ENCODE peak calls at places on chromosomes 6 and 20, in six cellular contexts. One of them, this sample, is unnamed.

GRCh38 chr6:49570474-49571079 is 20.1 kb downstream of the C6orf141 start:
- DNase-seq in hepatocyte: no peak
- DNase-seq in neural crest cell: no peak
- DNase-seq in PC-3: peak
- DNase-seq in colonic mucosa: no peak
- DNase-seq in cardiac fibroblast: peak
- DNase-seq in this sample: no peak

GRCh38 chr6:136076496-136076895 is 173.6 kb downstream of the MTFR2 start:
- DNase-seq in cardiac fibroblast: peak
- DNase-seq in colonic mucosa: no peak
- DNase-seq in neural crest cell: no peak
- DNase-seq in PC-3: no peak
- DNase-seq in hepatocyte: no peak
- DNase-seq in this sample: no peak

GRCh38 chr20:10492065-10492464 is 57.0 kb downstream of the SLX4IP start:
- DNase-seq in cardiac fibroblast: peak
- DNase-seq in PC-3: no peak
- DNase-seq in colonic mucosa: no peak
- DNase-seq in hepatocyte: no peak
- DNase-seq in neural crest cell: no peak
- DNase-seq in this sample: no peak

GRCh38 chr6:35049885-35050284 is 91.3 kb downstream of the TCP11 start:
- DNase-seq in hepatocyte: peak
- DNase-seq in cardiac fibroblast: peak
- DNase-seq in PC-3: no peak
- DNase-seq in neural crest cell: no peak
- DNase-seq in colonic mucosa: peak
- DNase-seq in this sample: no peak

GRCh38 chr6:156786652-156787051 is 9.5 kb downstream of the ARID1B start:
- DNase-seq in neural crest cell: no peak
- DNase-seq in hepatocyte: no peak
- DNase-seq in PC-3: no peak
- DNase-seq in cardiac fibroblast: no peak
- DNase-seq in colonic mucosa: no peak
- DNase-seq in this sample: no peak

GRCh38 chr6:169253745-169254238 is at the start of gene THBS2:
- DNase-seq in PC-3: no peak
- DNase-seq in neural crest cell: no peak
- DNase-seq in hepatocyte: peak
- DNase-seq in cardiac fibroblast: peak
- DNase-seq in colonic mucosa: no peak
- DNase-seq in this sample: peak

GRCh38 chr6:87344513-87344912 is at the start of gene C6orf163:
- DNase-seq in cardiac fibroblast: no peak
- DNase-seq in colonic mucosa: no peak
- DNase-seq in neural crest cell: no peak
- DNase-seq in PC-3: no peak
- DNase-seq in hepatocyte: no peak
- DNase-seq in this sample: no peak

GRCh38 chr6:125004797-125005595 is 42.8 kb downstream of the RNF217 start:
- DNase-seq in neural crest cell: no peak
- DNase-seq in cardiac fibroblast: no peak
- DNase-seq in hepatocyte: no peak
- DNase-seq in colonic mucosa: no peak
- DNase-seq in PC-3: peak
- DNase-seq in this sample: no peak

GRCh38 chr6:2791124-2792050 is 26.2 kb downstream of the WRNIP1 start:
- DNase-seq in colonic mucosa: peak
- DNase-seq in cardiac fibroblast: peak
- DNase-seq in hepatocyte: peak
- DNase-seq in neural crest cell: peak
- DNase-seq in PC-3: peak
- DNase-seq in this sample: no peak

GRCh38 chr20:57260065-57260958 is 6.1 kb downstream of the BMP7 start:
- DNase-seq in neural crest cell: no peak
- DNase-seq in colonic mucosa: no peak
- DNase-seq in hepatocyte: no peak
- DNase-seq in cardiac fibroblast: no peak
- DNase-seq in PC-3: no peak
- DNase-seq in this sample: no peak

GRCh38 chr6:165662041-165662491 is 975 bp downstream of the PDE10A start:
- DNase-seq in PC-3: no peak
- DNase-seq in neural crest cell: peak
- DNase-seq in hepatocyte: peak
- DNase-seq in cardiac fibroblast: peak
- DNase-seq in colonic mucosa: no peak
- DNase-seq in this sample: no peak

GRCh38 chr6:92132446-92132845 is 1286.9 kb downstream of the EPHA7 start:
- DNase-seq in PC-3: peak
- DNase-seq in neural crest cell: no peak
- DNase-seq in cardiac fibroblast: no peak
- DNase-seq in colonic mucosa: no peak
- DNase-seq in hepatocyte: peak
- DNase-seq in this sample: no peak

GRCh38 chr6:34149831-34150400 is 4.0 kb upstream of the GRM4 start:
- DNase-seq in hepatocyte: no peak
- DNase-seq in neural crest cell: no peak
- DNase-seq in PC-3: no peak
- DNase-seq in cardiac fibroblast: no peak
- DNase-seq in colonic mucosa: no peak
- DNase-seq in this sample: no peak

GRCh38 chr6:129744201-129744879 is 34.4 kb upstream of the ARHGAP18 start:
- DNase-seq in cardiac fibroblast: peak
- DNase-seq in hepatocyte: peak
- DNase-seq in colonic mucosa: peak
- DNase-seq in neural crest cell: no peak
- DNase-seq in PC-3: peak
- DNase-seq in this sample: no peak

GRCh38 chr6:130600880-130601341 is 226.3 kb upstream of the SMLR1 start:
- DNase-seq in cardiac fibroblast: peak
- DNase-seq in neural crest cell: no peak
- DNase-seq in colonic mucosa: no peak
- DNase-seq in hepatocyte: no peak
- DNase-seq in PC-3: peak
- DNase-seq in this sample: no peak

DNA sequence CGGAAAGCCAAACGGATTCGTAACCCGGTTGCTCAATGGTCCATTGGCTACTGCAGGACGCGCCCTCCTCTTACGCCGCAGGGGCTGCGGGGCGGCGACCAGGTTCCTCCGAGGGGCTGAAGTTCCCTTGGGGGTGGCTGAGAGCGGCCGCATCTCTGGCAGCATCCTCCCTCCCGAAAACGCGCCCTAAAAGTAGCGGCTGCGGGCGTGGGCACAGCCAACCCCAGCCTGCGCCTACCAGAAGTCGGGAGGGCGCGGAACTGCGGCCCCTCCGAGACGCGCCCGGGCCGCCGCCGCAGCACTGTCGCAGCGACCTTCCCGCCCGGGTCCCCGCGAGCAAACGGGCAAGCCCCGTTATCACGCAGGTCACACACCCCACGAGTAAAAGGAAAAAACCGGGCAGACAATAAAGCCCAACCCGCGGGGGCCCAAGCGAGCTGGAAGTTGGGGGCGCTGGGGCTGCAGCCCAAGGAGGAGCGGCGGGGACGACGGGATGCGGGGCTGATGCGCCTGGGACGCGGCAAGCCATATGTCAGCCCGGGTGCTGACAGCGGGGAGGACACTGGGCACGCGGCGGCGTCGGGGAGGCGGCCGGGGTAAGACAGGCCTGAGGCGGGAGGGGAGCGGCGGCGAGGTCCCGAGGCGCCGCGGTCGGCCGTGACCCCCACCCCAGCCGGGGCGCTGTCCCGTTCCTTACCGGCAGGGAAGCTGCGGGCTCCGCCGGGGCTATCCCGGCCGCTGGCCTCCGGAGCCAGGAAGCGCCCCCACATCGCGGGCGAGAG is 700 bp downstream of the CEP85L start:
- DNase-seq in cardiac fibroblast: peak
- DNase-seq in colonic mucosa: peak
- DNase-seq in neural crest cell: peak
- DNase-seq in PC-3: peak
- DNase-seq in hepatocyte: peak
- DNase-seq in this sample: no peak
- TF ChIP-seq CTCF in cardiac fibroblast: no peak
- TF ChIP-seq CTCF in colonic mucosa: no peak
- TF ChIP-seq CTCF in neural crest cell: peak
- TF ChIP-seq CTCF in PC-3: no peak
- TF ChIP-seq CTCF in hepatocyte: peak
- TF ChIP-seq CTCF in this sample: no peak

GRCh38 chr6:142242269-142242668 is 59.5 kb upstream of the ADGRG6 start:
- DNase-seq in hepatocyte: no peak
- DNase-seq in cardiac fibroblast: no peak
- DNase-seq in PC-3: no peak
- DNase-seq in neural crest cell: no peak
- DNase-seq in colonic mucosa: no peak
- DNase-seq in this sample: no peak
- TF ChIP-seq CTCF in hepatocyte: no peak
- TF ChIP-seq CTCF in cardiac fibroblast: no peak
- TF ChIP-seq CTCF in PC-3: no peak
- TF ChIP-seq CTCF in neural crest cell: no peak
- TF ChIP-seq CTCF in colonic mucosa: no peak
- TF ChIP-seq CTCF in this sample: no peak

GRCh38 chr20:5788385-5788895 is 38.2 kb downstream of the SHLD1 start:
- DNase-seq in neural crest cell: peak
- DNase-seq in PC-3: peak
- DNase-seq in hepatocyte: peak
- DNase-seq in cardiac fibroblast: peak
- DNase-seq in colonic mucosa: peak
- DNase-seq in this sample: peak
- TF ChIP-seq CTCF in neural crest cell: peak
- TF ChIP-seq CTCF in PC-3: peak
- TF ChIP-seq CTCF in hepatocyte: peak
- TF ChIP-seq CTCF in cardiac fibroblast: peak
- TF ChIP-seq CTCF in colonic mucosa: peak
- TF ChIP-seq CTCF in this sample: peak

GRCh38 chr6:138285800-138286199 is 67.5 kb upstream of the PBOV1 start:
- DNase-seq in neural crest cell: no peak
- DNase-seq in colonic mucosa: no peak
- DNase-seq in hepatocyte: no peak
- DNase-seq in PC-3: no peak
- DNase-seq in cardiac fibroblast: no peak
- DNase-seq in this sample: no peak
- TF ChIP-seq CTCF in neural crest cell: no peak
- TF ChIP-seq CTCF in colonic mucosa: no peak
- TF ChIP-seq CTCF in hepatocyte: no peak
- TF ChIP-seq CTCF in PC-3: peak
- TF ChIP-seq CTCF in cardiac fibroblast: no peak
- TF ChIP-seq CTCF in this sample: no peak

GRCh38 chr6:105280033-105280432 is 100.2 kb upstream of the POPDC3 start:
- DNase-seq in colonic mucosa: no peak
- DNase-seq in neural crest cell: no peak
- DNase-seq in PC-3: no peak
- DNase-seq in hepatocyte: no peak
- DNase-seq in cardiac fibroblast: no peak
- DNase-seq in this sample: no peak
- TF ChIP-seq CTCF in colonic mucosa: no peak
- TF ChIP-seq CTCF in neural crest cell: no peak
- TF ChIP-seq CTCF in PC-3: no peak
- TF ChIP-seq CTCF in hepatocyte: no peak
- TF ChIP-seq CTCF in cardiac fibroblast: no peak
- TF ChIP-seq CTCF in this sample: no peak

DNA sequence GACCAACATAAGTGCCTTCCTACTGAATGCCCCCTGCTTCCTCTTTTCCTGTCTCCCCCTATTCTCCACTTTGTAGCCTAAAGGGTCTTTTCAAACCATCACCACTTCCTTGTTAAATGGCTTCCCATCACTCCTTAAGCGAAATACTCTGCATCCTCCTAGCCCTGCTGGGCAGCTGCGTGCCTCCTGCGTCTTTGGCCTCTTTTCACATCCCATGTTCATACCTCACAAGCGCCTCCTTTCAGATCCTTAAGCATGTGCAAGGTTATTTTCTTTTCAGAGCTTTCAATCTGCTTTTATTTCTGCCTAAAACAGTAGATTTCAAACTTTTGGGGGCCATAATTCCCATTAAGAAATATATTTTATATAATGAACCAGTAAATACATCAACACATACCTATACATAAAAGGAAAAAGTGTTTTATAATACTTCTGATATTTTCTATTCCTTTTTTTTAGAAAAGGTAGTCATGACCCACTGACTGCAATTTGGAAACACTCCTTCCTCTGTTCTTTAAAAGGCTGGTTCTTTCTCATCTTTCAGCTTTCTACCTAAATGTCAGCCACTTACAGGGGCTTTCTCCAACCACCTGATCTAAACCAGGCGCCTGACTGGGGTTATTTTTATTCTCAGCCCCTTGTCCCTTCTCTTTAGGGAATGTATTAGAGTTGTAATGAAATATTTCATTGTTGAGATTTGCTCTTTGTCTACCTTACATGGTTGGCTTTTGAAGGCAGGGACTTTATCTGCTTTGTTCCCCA is 84.1 kb downstream of the PRDM1 start:
- DNase-seq in hepatocyte: no peak
- DNase-seq in cardiac fibroblast: no peak
- DNase-seq in colonic mucosa: no peak
- DNase-seq in neural crest cell: no peak
- DNase-seq in PC-3: no peak
- DNase-seq in this sample: no peak
- TF ChIP-seq CTCF in hepatocyte: no peak
- TF ChIP-seq CTCF in cardiac fibroblast: no peak
- TF ChIP-seq CTCF in colonic mucosa: no peak
- TF ChIP-seq CTCF in neural crest cell: no peak
- TF ChIP-seq CTCF in PC-3: no peak
- TF ChIP-seq CTCF in this sample: no peak

GRCh38 chr6:39840781-39841180 is 48.6 kb downstream of the DAAM2 start:
- DNase-seq in hepatocyte: no peak
- DNase-seq in neural crest cell: no peak
- DNase-seq in cardiac fibroblast: no peak
- DNase-seq in colonic mucosa: no peak
- DNase-seq in PC-3: no peak
- DNase-seq in this sample: no peak

GRCh38 chr6:39841923-39842322 is 49.7 kb downstream of the DAAM2 start:
- DNase-seq in cardiac fibroblast: no peak
- DNase-seq in PC-3: no peak
- DNase-seq in colonic mucosa: no peak
- DNase-seq in hepatocyte: no peak
- DNase-seq in neural crest cell: no peak
- DNase-seq in this sample: no peak

GRCh38 chr6:39841291-39841690 is 49.1 kb downstream of the DAAM2 start:
- DNase-seq in hepatocyte: no peak
- DNase-seq in colonic mucosa: no peak
- DNase-seq in cardiac fibroblast: no peak
- DNase-seq in PC-3: no peak
- DNase-seq in neural crest cell: no peak
- DNase-seq in this sample: no peak

GRCh38 chr6:39836621-39837020 is 44.4 kb downstream of the DAAM2 start:
- DNase-seq in neural crest cell: no peak
- DNase-seq in colonic mucosa: no peak
- DNase-seq in PC-3: no peak
- DNase-seq in cardiac fibroblast: peak
- DNase-seq in hepatocyte: no peak
- DNase-seq in this sample: no peak

GRCh38 chr6:39839445-39839844 is 47.3 kb downstream of the DAAM2 start:
- DNase-seq in neural crest cell: no peak
- DNase-seq in PC-3: no peak
- DNase-seq in hepatocyte: no peak
- DNase-seq in colonic mucosa: no peak
- DNase-seq in cardiac fibroblast: no peak
- DNase-seq in this sample: no peak
- TF ChIP-seq CTCF in neural crest cell: no peak
- TF ChIP-seq CTCF in PC-3: no peak
- TF ChIP-seq CTCF in hepatocyte: no peak
- TF ChIP-seq CTCF in colonic mucosa: no peak
- TF ChIP-seq CTCF in cardiac fibroblast: no peak
- TF ChIP-seq CTCF in this sample: no peak

This sample was measured in osteocyte.